ENCODE peak calls at places on chromosomes 16 and 17, in nine cellular contexts. One of them, this sample, is unnamed. For H3K4me1 and H3K9me3, the result is how much of the 10 kb centered on the place peaks cover.

GRCh38 chr16:69942099-69942491 is 9.0 kb upstream of the CLEC18A start:
- DNase-seq in upper lobe of right lung: no peak
- DNase-seq in left ventricle myocardium inferior: no peak
- DNase-seq in OCI-LY7: no peak
- DNase-seq in K562: no peak
- DNase-seq in PC-9: no peak
- DNase-seq in psoas muscle: no peak
- DNase-seq in endodermal cell: no peak
- DNase-seq in gastrocnemius medialis: no peak
- DNase-seq in this sample: no peak

GRCh38 chr16:57297856-57298255 is 13.4 kb upstream of the PLLP start:
- DNase-seq in K562: peak
- DNase-seq in upper lobe of right lung: no peak
- DNase-seq in psoas muscle: no peak
- DNase-seq in left ventricle myocardium inferior: no peak
- DNase-seq in OCI-LY7: peak
- DNase-seq in endodermal cell: no peak
- DNase-seq in gastrocnemius medialis: no peak
- DNase-seq in PC-9: no peak
- DNase-seq in this sample: peak

GRCh38 chr16:3020247-3020603 is at the start of gene TNFRSF12A:
- DNase-seq in OCI-LY7: peak
- DNase-seq in endodermal cell: peak
- DNase-seq in K562: peak
- DNase-seq in psoas muscle: peak
- DNase-seq in gastrocnemius medialis: peak
- DNase-seq in PC-9: peak
- DNase-seq in upper lobe of right lung: peak
- DNase-seq in left ventricle myocardium inferior: peak
- DNase-seq in this sample: peak

GRCh38 chr16:87169509-87169985 is 147.6 kb downstream of the C16orf95 start:
- DNase-seq in PC-9: no peak
- DNase-seq in endodermal cell: no peak
- DNase-seq in psoas muscle: no peak
- DNase-seq in upper lobe of right lung: no peak
- DNase-seq in OCI-LY7: no peak
- DNase-seq in gastrocnemius medialis: no peak
- DNase-seq in left ventricle myocardium inferior: no peak
- DNase-seq in K562: no peak
- DNase-seq in this sample: no peak

GRCh38 chr17:2194778-2195417 is 108.7 kb downstream of the SMG6 start:
- DNase-seq in upper lobe of right lung: no peak
- DNase-seq in endodermal cell: peak
- DNase-seq in left ventricle myocardium inferior: no peak
- DNase-seq in psoas muscle: no peak
- DNase-seq in OCI-LY7: no peak
- DNase-seq in PC-9: peak
- DNase-seq in gastrocnemius medialis: no peak
- DNase-seq in K562: no peak
- DNase-seq in this sample: no peak

GRCh38 chr17:35795007-35795870 is at the start of gene MMP28:
- DNase-seq in endodermal cell: peak
- DNase-seq in upper lobe of right lung: peak
- DNase-seq in K562: peak
- DNase-seq in left ventricle myocardium inferior: peak
- DNase-seq in psoas muscle: peak
- DNase-seq in gastrocnemius medialis: no peak
- DNase-seq in PC-9: no peak
- DNase-seq in OCI-LY7: no peak
- DNase-seq in this sample: peak

GRCh38 chr17:43952724-43953666 is 745 bp downstream of the PYY start:
- DNase-seq in gastrocnemius medialis: no peak
- DNase-seq in endodermal cell: peak
- DNase-seq in PC-9: no peak
- DNase-seq in OCI-LY7: no peak
- DNase-seq in left ventricle myocardium inferior: no peak
- DNase-seq in psoas muscle: no peak
- DNase-seq in upper lobe of right lung: no peak
- DNase-seq in K562: peak
- DNase-seq in this sample: no peak

GRCh38 chr16:29745853-29746345 is at the start of gene C16orf54:
- DNase-seq in OCI-LY7: no peak
- DNase-seq in upper lobe of right lung: peak
- DNase-seq in gastrocnemius medialis: peak
- DNase-seq in K562: no peak
- DNase-seq in left ventricle myocardium inferior: peak
- DNase-seq in psoas muscle: peak
- DNase-seq in PC-9: no peak
- DNase-seq in endodermal cell: no peak
- DNase-seq in this sample: peak

GRCh38 chr17:63699638-63700527 is at the start of gene LIMD2:
- DNase-seq in OCI-LY7: peak
- DNase-seq in left ventricle myocardium inferior: peak
- DNase-seq in psoas muscle: peak
- DNase-seq in gastrocnemius medialis: no peak
- DNase-seq in upper lobe of right lung: peak
- DNase-seq in K562: peak
- DNase-seq in PC-9: no peak
- DNase-seq in endodermal cell: peak
- DNase-seq in this sample: peak

GRCh38 chr17:2040219-2040827 is 1.5 kb upstream of the OVCA2 start:
- DNase-seq in OCI-LY7: no peak
- DNase-seq in gastrocnemius medialis: no peak
- DNase-seq in PC-9: no peak
- DNase-seq in K562: no peak
- DNase-seq in left ventricle myocardium inferior: no peak
- DNase-seq in endodermal cell: no peak
- DNase-seq in upper lobe of right lung: no peak
- DNase-seq in psoas muscle: no peak
- DNase-seq in this sample: no peak

DNA sequence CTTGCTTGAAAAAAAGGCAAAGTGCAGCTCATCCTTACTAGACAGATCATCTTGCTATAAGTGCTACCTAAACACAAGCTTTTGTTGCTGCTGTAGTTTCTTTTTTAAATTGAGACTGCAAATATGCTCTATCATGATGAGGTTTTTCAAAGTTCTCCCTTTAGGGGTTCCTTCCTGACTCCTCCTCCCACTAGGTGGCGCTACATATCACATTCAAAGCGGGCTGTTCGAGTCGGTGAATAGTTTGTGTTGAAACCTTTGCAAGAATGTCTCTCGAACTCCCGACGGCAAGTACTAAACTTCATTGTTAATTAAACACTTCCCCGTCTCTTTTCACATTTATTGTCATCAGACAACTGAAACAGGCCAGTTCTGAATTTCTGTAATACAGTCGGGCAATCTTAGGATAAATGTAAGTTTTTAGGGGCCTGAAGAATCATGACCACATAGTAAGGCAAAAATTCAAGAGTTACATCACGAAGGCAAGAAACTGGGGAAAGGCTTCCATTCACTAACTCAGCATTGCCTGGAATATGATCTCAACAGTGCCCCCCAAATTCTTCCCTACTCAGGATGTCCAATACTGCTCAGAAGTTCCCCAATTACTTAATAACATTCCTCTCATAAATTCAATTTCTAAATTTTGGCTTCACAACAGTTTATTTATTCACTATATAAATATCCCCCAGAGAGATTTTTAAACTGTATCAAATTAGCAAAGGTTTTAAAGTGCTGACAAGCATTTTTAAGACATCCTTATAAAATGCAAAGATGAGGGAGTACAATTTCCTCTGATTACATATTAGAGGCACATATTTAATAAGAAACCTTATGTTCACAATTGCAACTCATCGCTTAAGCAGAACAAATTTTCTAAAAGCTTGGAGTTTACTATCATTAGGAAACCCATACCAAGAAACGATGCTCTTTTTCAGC is 6.7 kb downstream of the HS3ST3A1 start:
- DNase-seq in OCI-LY7: peak
- DNase-seq in PC-9: no peak
- DNase-seq in endodermal cell: peak
- DNase-seq in left ventricle myocardium inferior: peak
- DNase-seq in psoas muscle: peak
- DNase-seq in gastrocnemius medialis: peak
- DNase-seq in upper lobe of right lung: no peak
- DNase-seq in K562: peak
- DNase-seq in this sample: peak
- H3K4me1 ChIP-seq in OCI-LY7: under half
- H3K4me1 ChIP-seq in PC-9: under half
- H3K4me1 ChIP-seq in endodermal cell: under half
- H3K4me1 ChIP-seq in left ventricle myocardium inferior: under half
- H3K4me1 ChIP-seq in psoas muscle: under half
- H3K4me1 ChIP-seq in gastrocnemius medialis: under half
- H3K4me1 ChIP-seq in upper lobe of right lung: under half
- H3K4me1 ChIP-seq in K562: under half
- H3K4me1 ChIP-seq in this sample: under half

DNA sequence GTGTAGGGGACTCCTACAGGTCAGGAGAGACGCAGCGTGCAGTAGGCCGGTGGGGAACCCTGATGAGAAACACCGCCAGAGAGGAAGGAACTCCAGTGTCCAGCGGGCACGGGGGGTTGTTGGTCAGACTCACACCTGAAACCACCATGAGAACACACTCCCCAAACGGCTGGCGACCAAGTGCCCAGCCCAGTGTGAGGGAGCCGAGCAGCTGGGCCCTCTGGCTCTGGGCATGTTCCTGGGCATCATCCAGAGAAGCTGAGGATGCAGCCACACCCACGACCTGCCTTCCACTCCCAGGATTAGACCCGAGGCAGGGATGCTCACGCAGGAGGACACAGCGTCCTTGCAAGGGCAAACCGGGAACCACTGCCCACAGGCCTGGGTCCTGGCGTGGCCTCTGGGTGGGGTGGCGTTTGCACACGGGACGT is 108.3 kb upstream of the ZNF750 start:
- DNase-seq in psoas muscle: peak
- DNase-seq in gastrocnemius medialis: no peak
- DNase-seq in OCI-LY7: no peak
- DNase-seq in upper lobe of right lung: peak
- DNase-seq in endodermal cell: no peak
- DNase-seq in K562: no peak
- DNase-seq in left ventricle myocardium inferior: peak
- DNase-seq in PC-9: no peak
- DNase-seq in this sample: peak
- H3K9me3 ChIP-seq in psoas muscle: under half
- H3K9me3 ChIP-seq in gastrocnemius medialis: under half
- H3K9me3 ChIP-seq in OCI-LY7: under half
- H3K9me3 ChIP-seq in upper lobe of right lung: under half
- H3K9me3 ChIP-seq in endodermal cell: half or more
- H3K9me3 ChIP-seq in K562: under half
- H3K9me3 ChIP-seq in left ventricle myocardium inferior: half or more
- H3K9me3 ChIP-seq in PC-9: under half
- H3K9me3 ChIP-seq in this sample: under half

GRCh38 chr17:82351254-82351712 is 7.8 kb upstream of the TEX19 start:
- DNase-seq in upper lobe of right lung: no peak
- DNase-seq in psoas muscle: no peak
- DNase-seq in K562: no peak
- DNase-seq in PC-9: no peak
- DNase-seq in OCI-LY7: peak
- DNase-seq in gastrocnemius medialis: no peak
- DNase-seq in endodermal cell: peak
- DNase-seq in left ventricle myocardium inferior: no peak
- DNase-seq in this sample: no peak

GRCh38 chr17:82349287-82349701 is 9.8 kb upstream of the TEX19 start:
- DNase-seq in left ventricle myocardium inferior: no peak
- DNase-seq in endodermal cell: peak
- DNase-seq in PC-9: no peak
- DNase-seq in K562: no peak
- DNase-seq in gastrocnemius medialis: no peak
- DNase-seq in psoas muscle: no peak
- DNase-seq in upper lobe of right lung: no peak
- DNase-seq in OCI-LY7: no peak
- DNase-seq in this sample: no peak

GRCh38 chr17:82350182-82351030 is 8.6 kb upstream of the TEX19 start:
- DNase-seq in K562: peak
- DNase-seq in endodermal cell: peak
- DNase-seq in left ventricle myocardium inferior: no peak
- DNase-seq in upper lobe of right lung: no peak
- DNase-seq in PC-9: no peak
- DNase-seq in OCI-LY7: peak
- DNase-seq in gastrocnemius medialis: no peak
- DNase-seq in psoas muscle: no peak
- DNase-seq in this sample: no peak

GRCh38 chr17:82353484-82353883 is 5.6 kb upstream of the TEX19 start:
- DNase-seq in left ventricle myocardium inferior: no peak
- DNase-seq in psoas muscle: no peak
- DNase-seq in OCI-LY7: no peak
- DNase-seq in upper lobe of right lung: no peak
- DNase-seq in K562: no peak
- DNase-seq in PC-9: no peak
- DNase-seq in endodermal cell: no peak
- DNase-seq in gastrocnemius medialis: no peak
- DNase-seq in this sample: no peak

GRCh38 chr17:82351713-82352488 is 7.1 kb upstream of the TEX19 start:
- DNase-seq in endodermal cell: peak
- DNase-seq in psoas muscle: peak
- DNase-seq in K562: peak
- DNase-seq in OCI-LY7: peak
- DNase-seq in left ventricle myocardium inferior: peak
- DNase-seq in upper lobe of right lung: peak
- DNase-seq in gastrocnemius medialis: peak
- DNase-seq in PC-9: peak
- DNase-seq in this sample: peak
- H3K4me3 ChIP-seq in endodermal cell: no peak
- H3K4me3 ChIP-seq in psoas muscle: no peak
- H3K4me3 ChIP-seq in K562: no peak
- H3K4me3 ChIP-seq in OCI-LY7: peak
- H3K4me3 ChIP-seq in left ventricle myocardium inferior: no peak
- H3K4me3 ChIP-seq in upper lobe of right lung: no peak
- H3K4me3 ChIP-seq in gastrocnemius medialis: no peak
- H3K4me3 ChIP-seq in PC-9: no peak
- H3K4me3 ChIP-seq in this sample: no peak

DNA sequence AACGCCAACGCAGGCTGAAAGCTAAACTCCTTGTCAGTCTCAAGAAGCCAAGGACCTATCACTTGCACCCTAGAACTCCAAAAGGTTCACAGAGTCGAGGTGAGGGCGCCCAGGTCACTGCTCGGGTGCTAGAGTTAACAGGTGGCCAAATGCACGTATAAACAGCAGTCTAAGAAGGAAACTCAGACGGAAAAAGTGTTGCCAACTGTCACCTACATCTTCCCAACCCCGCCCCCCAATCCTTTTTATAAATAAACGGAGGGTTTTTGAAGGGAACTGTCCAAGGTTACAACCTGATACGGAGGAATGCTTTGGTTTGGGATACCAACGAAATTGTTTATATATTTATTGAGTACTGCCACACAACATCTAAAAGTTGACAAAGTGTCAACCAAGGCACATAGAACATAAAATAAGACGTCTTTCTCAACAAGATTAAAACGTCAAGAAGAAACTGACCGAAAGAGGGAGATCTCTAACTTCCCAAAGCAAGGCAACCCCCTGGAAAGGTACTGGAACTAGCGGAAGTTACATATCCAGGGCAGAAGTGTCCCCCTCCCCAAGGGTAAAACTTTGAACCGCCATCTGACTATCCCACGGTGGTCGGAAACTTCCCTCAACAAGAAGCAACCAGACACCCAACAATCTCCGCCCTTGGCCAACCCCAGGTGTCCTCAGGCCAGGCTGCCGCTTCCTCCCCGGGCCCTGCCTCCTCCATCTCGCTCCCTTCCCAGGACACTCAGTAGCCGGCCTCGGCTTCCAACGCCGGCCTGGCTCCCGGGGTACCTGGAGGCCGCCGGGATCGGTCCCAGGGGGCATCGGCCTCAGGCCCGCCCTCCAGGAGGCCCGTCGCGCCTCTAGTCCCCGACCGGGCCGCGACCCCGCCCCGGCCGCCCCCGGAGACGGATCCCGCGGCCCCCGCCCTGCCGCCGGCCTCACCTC is 982 bp downstream of the SPAG9 start:
- DNase-seq in gastrocnemius medialis: peak
- DNase-seq in upper lobe of right lung: peak
- DNase-seq in OCI-LY7: peak
- DNase-seq in psoas muscle: peak
- DNase-seq in PC-9: peak
- DNase-seq in endodermal cell: peak
- DNase-seq in left ventricle myocardium inferior: peak
- DNase-seq in K562: peak
- DNase-seq in this sample: peak
- H3K4me1 ChIP-seq in gastrocnemius medialis: under half
- H3K4me1 ChIP-seq in upper lobe of right lung: under half
- H3K4me1 ChIP-seq in OCI-LY7: under half
- H3K4me1 ChIP-seq in psoas muscle: under half
- H3K4me1 ChIP-seq in PC-9: under half
- H3K4me1 ChIP-seq in endodermal cell: under half
- H3K4me1 ChIP-seq in left ventricle myocardium inferior: half or more
- H3K4me1 ChIP-seq in K562: under half
- H3K4me1 ChIP-seq in this sample: under half

This sample was measured in aorta.